ENCODE peak calls at places on chromosomes 1 and 21, in four cellular contexts. S is coronary artery; N is activated naive CD8-positive, alpha-beta T cell treated with anti-CD3 and anti-CD28 coated beads, Interleukin-2, amount 50 U/mL, for 24 hours; P is iris pigment epithelial cell. Y is an unnamed sample.

GRCh38 chr1:162292422-162292849 is 84.2 kb downstream of the SPATA46 start:
- DNase-seq in S (no peak), N (no peak), P (peak), Y (no peak)

GRCh38 chr1:151639466-151639865 is 27.6 kb downstream of the SNX27 start:
- DNase-seq in S (no peak), N (no peak), P (peak), Y (no peak)

GRCh38 chr1:230772457-230773395 is 25.5 kb downstream of the CAPN9 start:
- DNase-seq in S (no peak), N (no peak), P (peak), Y (no peak)

GRCh38 chr1:150149490-150150453 is at the start of gene PLEKHO1:
- DNase-seq in S (peak), N (peak), P (peak), Y (peak)

GRCh38 chr1:240190881-240191385 is 99.2 kb downstream of the FMN2 start:
- DNase-seq in S (no peak), N (no peak), P (peak), Y (no peak)

GRCh38 chr21:25453524-25453923 is 153.8 kb downstream of the MRPL39 start:
- DNase-seq in S (no peak), N (no peak), P (peak), Y (no peak)

GRCh38 chr21:16116067-16116466 is 386.3 kb downstream of the USP25 start:
- DNase-seq in S (no peak), N (no peak), P (peak), Y (no peak)

GRCh38 chr1:89465201-89465600 is 59.4 kb upstream of the LRRC8B start:
- DNase-seq in S (no peak), N (no peak), P (peak), Y (no peak)

GRCh38 chr1:27530192-27530591 is 40.2 kb upstream of the WASF2 start:
- DNase-seq in S (no peak), N (no peak), P (no peak), Y (no peak)

Y was measured in effector memory CD4-positive, alpha-beta T cell.